ENCODE peak calls at places on chromosomes 7 and 10, in seven cellular contexts. V, B, T, A, X, R and K are unnamed samples.

GRCh38 chr10:72328045-72328828 is 26.5 kb downstream of the DNAJB12 start:
- DNase-seq in V (no peak), B (peak), T (peak), A (peak), X (no peak), R (peak), K (no peak)

GRCh38 chr10:32982293-32982709 is 24.3 kb upstream of the ITGB1 start:
- DNase-seq in V (no peak), B (no peak), T (no peak), A (no peak), X (no peak), R (no peak), K (no peak)

GRCh38 chr7:48118041-48118440 is 29.0 kb downstream of the UPP1 start:
- DNase-seq in V (no peak), B (no peak), T (no peak), A (no peak), X (no peak), R (no peak), K (no peak)

GRCh38 chr10:97479939-97480338 is 18.3 kb downstream of the MMS19 start:
- DNase-seq in V (no peak), B (no peak), T (no peak), A (no peak), X (no peak), R (no peak), K (no peak)

GRCh38 chr10:24793648-24794379 is 70.1 kb upstream of the ARHGAP21 start:
- DNase-seq in V (no peak), B (no peak), T (no peak), A (no peak), X (no peak), R (no peak), K (no peak)

GRCh38 chr10:62016477-62017140 is 115.1 kb downstream of the ARID5B start:
- DNase-seq in V (no peak), B (no peak), T (no peak), A (no peak), X (no peak), R (no peak), K (no peak)

GRCh38 chr10:98087309-98087708 is 47.1 kb upstream of the R3HCC1L start:
- DNase-seq in V (no peak), B (no peak), T (no peak), A (no peak), X (no peak), R (no peak), K (no peak)

GRCh38 chr7:118179191-118179590 is 4.8 kb upstream of the LSM8 start:
- DNase-seq in V (no peak), B (no peak), T (no peak), A (no peak), X (no peak), R (no peak), K (no peak)

GRCh38 chr7:54932818-54933543 is 85.8 kb upstream of the EGFR start:
- DNase-seq in V (peak), B (peak), T (peak), A (peak), X (no peak), R (no peak), K (no peak)

GRCh38 chr10:21055339-21056135 is 158.4 kb upstream of the NEBL start:
- DNase-seq in V (no peak), B (no peak), T (no peak), A (no peak), X (no peak), R (no peak), K (no peak)

GRCh38 chr10:70565556-70566514 is 36.7 kb downstream of the PRF1 start:
- DNase-seq in V (no peak), B (no peak), T (no peak), A (no peak), X (no peak), R (no peak), K (no peak)

GRCh38 chr10:110149259-110149658 is 58.1 kb upstream of the MXI1 start:
- DNase-seq in V (no peak), B (no peak), T (no peak), A (no peak), X (no peak), R (no peak), K (no peak)

GRCh38 chr7:130865408-130866236 is 131.6 kb upstream of the KLF14 start:
- DNase-seq in V (no peak), B (no peak), T (no peak), A (no peak), X (no peak), R (no peak), K (no peak)

GRCh38 chr7:44334734-44335097 is 9.3 kb upstream of the CAMK2B start:
- DNase-seq in V (no peak), B (no peak), T (no peak), A (no peak), X (no peak), R (no peak), K (no peak)

GRCh38 chr10:102426803-102427287 is 5.5 kb downstream of the CUEDC2 start:
- DNase-seq in V (no peak), B (no peak), T (no peak), A (no peak), X (no peak), R (no peak), K (no peak)

GRCh38 chr7:17682586-17682985 is 257.7 kb downstream of the SNX13 start:
- DNase-seq in V (no peak), B (no peak), T (no peak), A (no peak), X (no peak), R (no peak), K (no peak)

GRCh38 chr7:1175967-1176851 is 16.2 kb upstream of the ZFAND2A start:
- DNase-seq in V (peak), B (peak), T (peak), A (peak), X (peak), R (peak), K (peak)
- TF ChIP-seq POLR2AphosphoS5 in V (peak), B (no peak), T (peak), A (no peak), X (no peak), R (peak), K (no peak)

GRCh38 chr7:41148521-41148951 is 554.4 kb downstream of the INHBA start:
- DNase-seq in V (peak), B (no peak), T (no peak), A (no peak), X (no peak), R (peak), K (no peak)
- TF ChIP-seq POLR2AphosphoS5 in V (no peak), B (no peak), T (no peak), A (no peak), X (no peak), R (no peak), K (no peak)

DNA sequence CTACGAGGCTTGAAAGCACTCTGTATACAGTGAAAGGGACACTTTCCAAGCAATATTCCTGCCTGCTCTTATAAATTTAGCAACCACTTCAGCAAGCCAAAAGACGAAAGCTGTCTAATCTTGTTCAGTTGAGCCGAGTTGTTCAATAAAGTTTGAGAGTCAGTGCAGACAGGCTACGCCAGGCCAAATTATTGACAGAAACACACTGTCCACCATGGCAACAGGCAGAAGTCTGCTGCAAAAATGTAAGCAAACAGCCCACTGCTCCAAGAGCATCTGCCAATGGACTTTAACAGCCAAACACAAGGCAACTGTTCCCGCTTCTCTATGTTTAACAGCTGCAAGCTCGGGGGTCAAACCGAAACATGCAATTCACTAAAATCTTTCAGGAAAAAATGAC is 85.7 kb downstream of the GLI3 start:
- DNase-seq in V (no peak), B (no peak), T (no peak), A (no peak), X (no peak), R (no peak), K (no peak)
- TF ChIP-seq POLR2AphosphoS5 in V (no peak), B (no peak), T (peak), A (no peak), X (no peak), R (no peak), K (no peak)

GRCh38 chr10:112906945-112907344 is 43.1 kb upstream of the TCF7L2 start:
- DNase-seq in V (no peak), B (peak), T (no peak), A (no peak), X (no peak), R (no peak), K (no peak)
- TF ChIP-seq POLR2AphosphoS5 in V (no peak), B (no peak), T (no peak), A (no peak), X (no peak), R (no peak), K (no peak)

GRCh38 chr7:100428967-100429636 is 529 bp upstream of the MEPCE start:
- DNase-seq in V (peak), B (peak), T (peak), A (peak), X (peak), R (peak), K (peak)
- TF ChIP-seq POLR2AphosphoS5 in V (peak), B (peak), T (peak), A (peak), X (peak), R (peak), K (peak)

DNA sequence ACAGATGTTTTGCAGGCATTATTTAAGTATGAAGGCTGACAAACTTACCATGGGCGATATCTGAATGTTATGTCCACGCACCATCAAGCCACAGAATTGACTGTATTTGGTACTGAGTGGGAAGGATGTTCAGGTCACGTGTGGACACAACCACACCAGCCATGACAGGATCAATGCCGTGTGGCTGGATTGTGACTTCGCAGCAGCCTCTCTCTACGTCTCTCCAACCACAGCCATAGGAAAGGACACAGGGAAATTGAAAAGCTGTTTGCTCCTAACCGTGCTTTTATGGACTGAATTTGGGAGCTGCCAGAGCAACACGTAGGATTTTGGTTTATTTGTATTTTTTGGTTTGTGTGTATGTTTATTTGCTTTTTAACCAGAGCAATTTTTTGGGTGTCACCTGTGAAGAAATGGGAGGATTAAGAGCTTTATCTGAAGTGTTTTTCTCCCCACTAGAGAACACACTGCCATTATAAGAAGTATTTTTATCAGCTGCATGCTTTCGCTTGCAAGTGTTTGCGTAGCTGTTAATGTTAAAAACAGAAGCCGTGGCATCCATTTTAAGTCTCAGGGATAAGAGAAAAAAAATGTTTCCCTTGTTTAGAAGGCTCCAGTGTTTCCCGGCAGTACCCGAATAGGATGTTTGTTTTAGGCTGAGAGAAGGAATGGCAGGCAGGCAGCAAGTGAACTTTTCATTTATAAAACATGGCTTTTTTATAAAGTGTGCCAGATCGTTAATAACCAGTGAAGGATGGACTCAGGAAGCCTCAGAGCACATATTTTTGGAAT is 401.1 kb upstream of the NFE2L3 start:
- DNase-seq in V (no peak), B (no peak), T (no peak), A (no peak), X (no peak), R (no peak), K (no peak)
- TF ChIP-seq POLR2AphosphoS5 in V (no peak), B (no peak), T (no peak), A (peak), X (no peak), R (no peak), K (no peak)

GRCh38 chr10:60781678-60782077 is 3.4 kb downstream of the CDK1 start:
- DNase-seq in V (no peak), B (no peak), T (no peak), A (no peak), X (no peak), R (no peak), K (no peak)
- TF ChIP-seq POLR2AphosphoS5 in V (no peak), B (no peak), T (no peak), A (no peak), X (no peak), R (no peak), K (no peak)

DNA sequence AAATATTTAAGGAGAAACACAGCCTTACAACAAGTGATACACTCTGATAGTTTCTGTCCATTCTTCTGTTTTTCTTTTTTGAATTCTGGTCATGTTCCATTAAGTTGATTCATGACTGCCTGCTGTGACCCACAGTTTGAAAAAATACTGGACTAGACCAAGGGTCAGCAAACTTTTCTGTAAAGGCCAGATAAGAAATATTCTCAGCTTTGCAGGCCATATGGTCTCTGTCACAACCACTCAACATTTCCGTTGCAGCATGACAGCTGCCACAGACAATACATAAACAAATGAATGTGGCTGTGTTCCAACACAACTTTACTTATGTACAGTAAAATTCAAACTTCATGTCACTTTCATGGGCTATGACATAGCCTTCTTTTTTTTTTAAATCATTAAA is 156.7 kb downstream of the PLXNA4 start:
- DNase-seq in V (no peak), B (no peak), T (no peak), A (no peak), X (no peak), R (no peak), K (no peak)
- TF ChIP-seq POLR2AphosphoS5 in V (no peak), B (peak), T (no peak), A (no peak), X (no peak), R (no peak), K (no peak)

DNA sequence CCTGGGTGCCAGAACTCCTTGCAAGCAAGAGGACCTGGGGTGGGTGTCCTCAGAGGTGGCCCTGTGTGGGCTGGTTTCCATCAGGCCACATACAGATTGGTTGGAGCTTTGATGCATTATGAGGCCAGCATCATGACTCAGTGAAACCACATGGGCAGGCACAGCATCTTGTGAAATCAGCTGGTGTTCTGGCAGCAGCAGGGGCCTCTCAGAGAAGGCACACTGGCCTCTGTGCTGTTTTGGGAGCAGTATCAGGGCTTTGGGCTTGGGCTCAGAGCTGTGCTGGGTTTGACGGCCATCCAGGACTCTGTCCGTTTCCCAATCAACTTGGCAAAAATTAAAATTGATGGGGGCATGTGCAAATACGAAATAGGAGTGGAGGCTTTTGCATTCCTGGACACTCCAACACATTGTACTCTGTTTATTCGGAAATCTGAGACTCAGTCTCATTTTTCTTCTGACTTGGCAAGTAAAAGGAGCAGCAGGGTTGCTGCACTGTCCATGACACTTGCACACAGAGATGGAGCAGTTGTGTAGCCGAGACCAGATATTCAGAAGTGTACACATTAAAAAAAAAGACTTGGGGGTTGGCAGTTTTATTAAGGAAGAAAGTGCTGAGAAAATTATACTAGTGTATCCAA is 190.9 kb downstream of the BMPER start:
- DNase-seq in V (no peak), B (no peak), T (peak), A (peak), X (no peak), R (no peak), K (no peak)
- TF ChIP-seq POLR2AphosphoS5 in V (no peak), B (peak), T (peak), A (peak), X (no peak), R (no peak), K (no peak)

DNA sequence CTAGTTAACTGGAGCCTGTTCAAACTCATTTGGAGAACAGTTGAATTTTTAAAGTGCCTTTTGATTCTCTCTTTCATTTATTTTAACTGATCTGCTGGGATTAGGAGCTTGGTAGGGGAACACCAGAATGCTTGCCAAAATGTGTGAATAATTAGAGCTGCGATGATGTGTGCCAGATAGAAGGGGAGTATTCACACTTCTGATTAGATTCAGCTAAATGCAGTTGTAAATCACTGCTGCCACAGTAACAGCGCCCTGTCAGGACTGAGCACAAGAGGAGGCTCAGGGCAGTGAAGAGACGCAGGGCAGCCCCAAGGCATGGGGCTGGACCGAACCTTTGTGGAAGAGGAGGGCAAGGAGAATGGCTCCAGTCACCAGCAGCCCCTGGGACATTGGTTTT is 633.3 kb upstream of the GALNT17 start:
- DNase-seq in V (no peak), B (no peak), T (no peak), A (no peak), X (no peak), R (no peak), K (no peak)
- TF ChIP-seq POLR2AphosphoS5 in V (no peak), B (no peak), T (no peak), A (no peak), X (no peak), R (no peak), K (no peak)